ENCODE peak calls at places on chromosomes 2 and 18, in five cellular contexts. O, S, Y, D and L are unnamed samples.

GRCh38 chr2:222862915-222863544 is 2.2 kb downstream of the ACSL3 start:
- DNase-seq in S (no peak), Y (no peak), D (no peak), O (no peak), L (peak; percentile 27)

GRCh38 chr2:85804583-85804982 is 50.8 kb downstream of the ATOH8 start:
- DNase-seq in O (no peak), S (peak; percentile 60), Y (no peak), D (peak; percentile 17), L (peak; percentile 19)

GRCh38 chr2:46580416-46580815 is 101.1 kb downstream of the TMEM247 start:
- DNase-seq in S (no peak), D (no peak), O (no peak), Y (no peak), L (no peak)

GRCh38 chr18:46426311-46427047 is 230.5 kb downstream of the LOXHD1 start:
- DNase-seq in Y (no peak), O (no peak), D (no peak), S (no peak), L (no peak)

GRCh38 chr2:26729311-26729710 is 34.8 kb upstream of the SLC35F6 start:
- DNase-seq in D (no peak), Y (no peak), O (no peak), S (no peak), L (no peak)

GRCh38 chr2:173402405-173402974 is 47.8 kb downstream of the CDCA7 start:
- DNase-seq in Y (peak; percentile 80), O (peak; percentile 25), S (peak; percentile 78), D (peak; percentile 74), L (peak; percentile 86)

GRCh38 chr2:150256746-150257145 is 230.7 kb downstream of the RND3 start:
- DNase-seq in S (no peak), D (peak; percentile 69), Y (no peak), O (no peak), L (peak; percentile 28)

GRCh38 chr18:77090546-77091200 is 41.9 kb downstream of the MBP start:
- DNase-seq in S (no peak), O (no peak), Y (no peak), D (no peak), L (no peak)

GRCh38 chr2:107738268-107738667 is 88.4 kb upstream of the RGPD4 start:
- DNase-seq in O (no peak), Y (no peak), D (no peak), S (no peak), L (no peak)

GRCh38 chr2:160054984-160055725 is 7.3 kb downstream of the PLA2R1 start:
- DNase-seq in S (no peak), D (peak; percentile 81), Y (no peak), O (no peak), L (peak; percentile 84)

GRCh38 chr2:84840306-84840705 is 40.6 kb downstream of the TRABD2A start:
- DNase-seq in O (no peak), S (no peak), Y (no peak), D (peak; percentile 54), L (peak; percentile 6)

GRCh38 chr2:18117592-18117991 is 239.1 kb downstream of the KCNS3 start:
- DNase-seq in O (no peak), Y (peak; percentile 13), D (peak; percentile 51), S (peak; percentile 30), L (peak; percentile 44)

GRCh38 chr18:74082476-74083070 is 65.1 kb downstream of the FBXO15 start:
- DNase-seq in O (no peak), D (peak; percentile 68), S (peak; percentile 77), Y (peak; percentile 24), L (peak; percentile 34)

GRCh38 chr18:3115430-3116025 is 102.6 kb upstream of the LPIN2 start:
- DNase-seq in O (no peak), D (no peak), S (no peak), Y (no peak), L (no peak)

GRCh38 chr2:166984188-166984587 is 95.9 kb downstream of the XIRP2 start:
- DNase-seq in S (no peak), Y (no peak), D (no peak), O (no peak), L (no peak)

GRCh38 chr2:15810451-15811150 is 129.7 kb upstream of the MYCN start:
- DNase-seq in D (no peak), O (no peak), Y (no peak), S (no peak), L (no peak)

GRCh38 chr2:54657664-54658083 is 65.8 kb upstream of the EML6 start:
- DNase-seq in O (no peak), S (peak; percentile 65), Y (peak; percentile 23), D (no peak), L (peak; percentile 58)

GRCh38 chr2:170025223-170025622 is 152.7 kb upstream of the MYO3B start:
- DNase-seq in O (no peak), Y (no peak), S (no peak), D (no peak), L (no peak)

GRCh38 chr2:187716301-187716700 is 162.1 kb upstream of the TFPI start:
- DNase-seq in Y (no peak), S (no peak), O (no peak), D (no peak), L (no peak)

GRCh38 chr18:49047540-49047939 is 96.8 kb upstream of the SMAD7 start:
- DNase-seq in O (no peak), D (no peak), Y (no peak), S (no peak), L (no peak)

GRCh38 chr18:49041677-49042570 is 91.2 kb upstream of the SMAD7 start:
- DNase-seq in S (peak; percentile 68), D (peak; percentile 62), Y (peak; percentile 16), O (no peak), L (peak; percentile 73)

GRCh38 chr18:49045585-49045984 is 94.8 kb upstream of the SMAD7 start:
- DNase-seq in D (no peak), O (no peak), S (no peak), Y (no peak), L (no peak)

GRCh38 chr18:49046125-49046524 is 95.4 kb upstream of the SMAD7 start:
- DNase-seq in S (no peak), Y (no peak), O (no peak), D (no peak), L (no peak)

DNA sequence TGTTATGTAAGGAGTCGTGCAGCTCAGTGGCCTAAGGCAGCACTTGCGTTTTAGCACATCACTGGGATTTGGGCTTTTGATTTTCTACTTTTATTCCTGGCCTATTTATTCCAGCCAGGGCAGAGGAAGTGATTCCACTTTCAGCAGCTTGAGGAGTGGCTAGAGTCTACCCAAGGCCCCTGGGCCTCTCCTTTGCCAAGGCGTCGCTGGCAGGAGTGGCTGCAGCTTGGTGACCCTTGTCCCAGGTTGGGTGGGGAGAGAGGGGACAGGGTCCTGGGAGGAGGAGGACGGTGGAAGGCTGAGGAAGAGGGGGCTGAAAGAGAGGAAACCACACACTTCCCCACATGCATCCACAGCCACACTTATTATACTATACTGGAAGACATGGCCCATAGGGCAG is 94.1 kb upstream of the SMAD7 start:
- DNase-seq in O (no peak), D (no peak), S (no peak), Y (no peak), L (no peak)
- H3K4me3 ChIP-seq in O (no peak overlapping the region), D (no peak overlapping the region), S (no peak overlapping the region), Y (no peak overlapping the region), L (no peak overlapping the region)

GRCh38 chr2:64608867-64609228 is 44.9 kb downstream of the SERTAD2 start:
- DNase-seq in S (no peak), Y (no peak), D (no peak), O (no peak), L (no peak)

GRCh38 chr2:64606495-64607363 is 47.0 kb downstream of the SERTAD2 start:
- DNase-seq in Y (no peak), O (peak; percentile 88), S (peak; percentile 59), D (peak; percentile 84), L (peak; percentile 89)

GRCh38 chr2:64607381-64607780 is 46.3 kb downstream of the SERTAD2 start:
- DNase-seq in Y (no peak), S (no peak), D (no peak), O (no peak), L (no peak)

GRCh38 chr2:64610456-64610855 is 43.3 kb downstream of the SERTAD2 start:
- DNase-seq in D (no peak), O (no peak), S (no peak), Y (no peak), L (no peak)

GRCh38 chr2:64609229-64609994 is 44.3 kb downstream of the SERTAD2 start:
- DNase-seq in D (peak; percentile 51), S (peak; percentile 66), O (no peak), Y (no peak), L (peak; percentile 39)
- TF ChIP-seq CTCF in D (peak; percentile 7), S (peak; percentile 10), O (no peak), Y (no peak), L (peak; percentile 31)

GRCh38 chr2:24048662-24049484 is 668 bp upstream of the FKBP1B start:
- DNase-seq in D (no peak), Y (peak; percentile 6), S (peak; percentile 54), O (no peak), L (no peak)

GRCh38 chr2:24047703-24048033 is 477 bp upstream of the WDCP start:
- DNase-seq in O (no peak), S (no peak), D (no peak), Y (no peak), L (no peak)

GRCh38 chr2:24046599-24046929 is 627 bp downstream of the WDCP start:
- DNase-seq in Y (no peak), D (peak; percentile 8), S (no peak), O (no peak), L (peak; percentile 17)

GRCh38 chr2:24046930-24047702 is at the start of gene WDCP:
- DNase-seq in Y (peak; percentile 95), S (peak; percentile 98), D (peak; percentile 98), O (peak; percentile 95), L (peak; percentile 99)

DNA sequence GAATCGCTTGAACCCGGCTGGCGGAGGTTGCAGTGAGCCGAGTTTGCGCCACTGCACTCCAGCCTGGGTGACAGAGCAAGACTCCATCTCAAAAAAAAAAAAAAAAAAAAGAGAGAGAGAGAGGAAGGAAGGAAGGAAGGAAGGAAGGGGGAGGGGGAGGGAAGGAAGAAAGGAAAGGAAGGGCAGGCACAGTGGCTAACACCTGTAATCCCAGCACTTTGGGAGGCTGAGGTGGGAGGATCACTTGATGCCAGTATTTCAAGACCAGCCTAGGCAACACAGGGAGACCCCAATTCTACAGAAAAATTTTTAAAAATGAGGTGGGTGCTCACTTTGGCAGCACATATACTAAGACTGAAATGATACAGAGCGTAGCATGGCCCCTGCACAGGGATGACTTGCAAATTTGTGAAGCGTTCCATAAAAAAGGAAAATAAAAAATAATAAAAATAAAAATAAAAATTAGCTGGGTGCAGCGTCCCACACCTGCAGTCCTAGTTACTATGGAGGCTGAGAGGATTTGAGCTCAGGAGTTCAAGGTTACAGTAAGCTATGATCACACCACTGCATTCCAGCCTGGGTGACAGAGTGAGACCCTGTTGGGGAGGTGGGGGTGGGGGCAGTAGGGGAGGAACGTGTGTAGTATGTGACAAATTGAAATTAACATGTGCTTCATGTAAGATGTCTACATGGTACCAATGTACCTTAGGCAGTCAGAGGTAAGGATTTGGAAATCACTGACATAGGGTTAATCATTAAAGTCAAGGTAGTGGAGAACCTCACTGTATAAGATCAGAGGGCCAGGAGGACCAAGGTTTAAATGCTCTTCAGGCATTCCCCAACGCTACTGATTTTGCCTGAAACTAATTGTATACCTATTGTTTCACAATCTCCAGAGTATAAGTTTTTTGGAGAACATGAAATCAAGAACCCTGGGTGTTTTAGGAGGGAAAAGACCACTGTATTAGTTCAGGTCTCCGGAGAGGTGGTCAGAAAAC is 1.4 kb downstream of the WDCP start:
- DNase-seq in Y (no peak), O (no peak), D (no peak), S (no peak), L (no peak)
- H3K4me3 ChIP-seq in Y (peak overlapping the region; percentile 93), O (peak overlapping the region; percentile 93), D (peak overlapping the region; percentile 82), S (peak overlapping the region; percentile 85), L (peak overlapping the region; percentile 90)

DNA sequence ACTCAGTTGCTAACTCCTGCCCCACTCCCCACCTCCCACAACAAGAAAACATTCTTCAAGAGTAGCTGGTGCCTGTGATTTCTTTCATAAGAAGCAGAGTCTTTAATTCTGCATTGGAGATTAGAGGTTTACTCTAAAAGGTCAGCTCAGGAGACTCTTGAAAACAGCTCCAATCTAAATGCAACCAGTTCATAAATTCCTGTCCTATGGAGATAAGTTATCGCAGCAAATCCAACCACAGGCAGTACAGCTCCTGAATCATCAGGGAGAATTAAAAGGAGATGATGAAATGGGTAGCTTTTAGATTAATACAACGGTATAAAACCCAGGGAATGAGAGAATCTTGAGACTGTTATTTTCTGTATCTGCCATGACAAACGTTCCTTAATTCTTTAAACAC is 130.7 kb downstream of the SOCS6 start:
- DNase-seq in S (no peak), O (no peak), Y (no peak), D (peak; percentile 35), L (peak; percentile 88)
- TF ChIP-seq CTCF in S (no peak), O (no peak), Y (no peak), D (no peak), L (no peak)